ENCODE peak calls at places on chromosome 1, in nine cellular contexts. F is kidney epithelial cell; A is nephron progenitor cell; B is PC-3; Y is fibroblast of the aortic adventitia; H is AG09309; Z is astrocyte of the spinal cord; R is neural crest cell; O is activated CD8-positive, alpha-beta T cell treated with anti-CD3 and anti-CD28 coated beads for 36 hours. C is an unnamed sample.

GRCh38 chr1:156584813-156585212 is 5.3 kb downstream of the TTC24 start:
- DNase-seq in F (no peak), A (no peak), B (peak), Y (no peak), H (no peak), Z (no peak), R (no peak), O (peak), C (peak)

GRCh38 chr1:33146038-33146437 is 35.8 kb downstream of the TRIM62 start:
- DNase-seq in F (no peak), A (no peak), B (no peak), Y (no peak), H (no peak), Z (no peak), R (no peak), O (no peak), C (no peak)

GRCh38 chr1:43444151-43444826 is 9.4 kb downstream of the HYI start:
- DNase-seq in F (no peak), A (no peak), B (no peak), Y (no peak), H (no peak), Z (no peak), R (no peak), O (no peak), C (no peak)

GRCh38 chr1:16386454-16387113 is 19.5 kb downstream of the SZRD1 start:
- DNase-seq in F (peak), A (no peak), B (peak), Y (peak), H (peak), Z (peak), R (no peak), O (no peak), C (no peak)

GRCh38 chr1:27361553-27361952 is 5.2 kb downstream of the MAP3K6 start:
- DNase-seq in F (no peak), A (no peak), B (no peak), Y (no peak), H (no peak), Z (no peak), R (no peak), O (no peak), C (no peak)

GRCh38 chr1:212667223-212668139 is 32.2 kb downstream of the BATF3 start:
- DNase-seq in F (peak), A (no peak), B (peak), Y (peak), H (peak), Z (peak), R (no peak), O (peak), C (peak)

GRCh38 chr1:56921486-56921885 is 44.3 kb downstream of the C8B start:
- DNase-seq in F (no peak), A (no peak), B (no peak), Y (peak), H (no peak), Z (no peak), R (no peak), O (no peak), C (no peak)

GRCh38 chr1:230977781-230978490 is 725 bp downstream of the TTC13 start:
- DNase-seq in F (no peak), A (no peak), B (peak), Y (peak), H (no peak), Z (peak), R (peak), O (peak), C (peak)

GRCh38 chr1:100775483-100775882 is 55.9 kb downstream of the VCAM1 start:
- DNase-seq in F (no peak), A (no peak), B (no peak), Y (no peak), H (no peak), Z (no peak), R (no peak), O (no peak), C (no peak)

GRCh38 chr1:59733443-59734141 is 81.2 kb upstream of the HOOK1 start:
- DNase-seq in F (no peak), A (no peak), B (no peak), Y (peak), H (no peak), Z (no peak), R (no peak), O (no peak), C (no peak)

GRCh38 chr1:19250629-19251304 is 557 bp downstream of the EMC1 start:
- DNase-seq in F (no peak), A (peak), B (no peak), Y (no peak), H (no peak), Z (no peak), R (no peak), O (peak), C (no peak)

GRCh38 chr1:70353641-70354331 is 736 bp downstream of the ANKRD13C start:
- DNase-seq in F (peak), A (peak), B (peak), Y (peak), H (no peak), Z (peak), R (no peak), O (peak), C (peak)

GRCh38 chr1:223756806-223757700 is 44.7 kb downstream of the CAPN2 start:
- DNase-seq in F (no peak), A (no peak), B (no peak), Y (no peak), H (no peak), Z (no peak), R (no peak), O (no peak), C (no peak)

GRCh38 chr1:84759756-84760155 is 69.5 kb upstream of the SSX2IP start:
- DNase-seq in F (no peak), A (no peak), B (no peak), Y (no peak), H (no peak), Z (no peak), R (no peak), O (no peak), C (no peak)

GRCh38 chr1:225458222-225458631 is 30.4 kb upstream of the LBR start:
- DNase-seq in F (no peak), A (no peak), B (peak), Y (peak), H (no peak), Z (peak), R (no peak), O (no peak), C (no peak)

GRCh38 chr1:27885114-27885528 is 12.8 kb downstream of the THEMIS2 start:
- DNase-seq in F (no peak), A (no peak), B (no peak), Y (no peak), H (no peak), Z (no peak), R (no peak), O (no peak), C (no peak)

GRCh38 chr1:26546375-26546774 is 16.8 kb downstream of the RPS6KA1 start:
- DNase-seq in F (no peak), A (no peak), B (no peak), Y (no peak), H (no peak), Z (no peak), R (no peak), O (peak), C (no peak)

GRCh38 chr1:111604931-111605330 is 14.7 kb upstream of the RAP1A start:
- DNase-seq in F (peak), A (no peak), B (peak), Y (peak), H (peak), Z (peak), R (no peak), O (no peak), C (no peak)

GRCh38 chr1:15014521-15014920 is 139.0 kb upstream of the TMEM51 start:
- DNase-seq in F (no peak), A (no peak), B (no peak), Y (no peak), H (no peak), Z (no peak), R (no peak), O (no peak), C (no peak)

GRCh38 chr1:198577444-198577843 is 37.0 kb upstream of the ATP6V1G3 start:
- DNase-seq in F (no peak), A (no peak), B (peak), Y (peak), H (peak), Z (peak), R (no peak), O (no peak), C (no peak)

GRCh38 chr1:229694053-229694693 is 68.1 kb downstream of the URB2 start:
- DNase-seq in F (peak), A (peak), B (no peak), Y (peak), H (peak), Z (peak), R (no peak), O (no peak), C (no peak)

GRCh38 chr1:35319988-35320713 is 51.6 kb downstream of the ZMYM4 start:
- DNase-seq in F (peak), A (no peak), B (no peak), Y (peak), H (no peak), Z (peak), R (no peak), O (no peak), C (no peak)

GRCh38 chr1:16905112-16905855 is 9.5 kb downstream of the RNU1-2 start:
- DNase-seq in F (peak), A (peak), B (peak), Y (peak), H (peak), Z (peak), R (peak), O (peak), C (peak)

GRCh38 chr1:106049595-106049994 is 1006.9 kb upstream of the PRMT6 start:
- DNase-seq in F (no peak), A (no peak), B (peak), Y (no peak), H (no peak), Z (no peak), R (no peak), O (no peak), C (no peak)

GRCh38 chr1:207941664-207942063 is 30.7 kb upstream of the CD34 start:
- DNase-seq in F (no peak), A (no peak), B (no peak), Y (peak), H (no peak), Z (peak), R (no peak), O (no peak), C (no peak)

GRCh38 chr1:47334765-47335435 is 1.3 kb downstream of the CMPK1 start:
- DNase-seq in F (no peak), A (no peak), B (no peak), Y (peak), H (no peak), Z (no peak), R (no peak), O (no peak), C (no peak)

GRCh38 chr1:66438062-66438970 is 95.6 kb upstream of the SGIP1 start:
- DNase-seq in F (no peak), A (no peak), B (peak), Y (no peak), H (no peak), Z (no peak), R (no peak), O (peak), C (no peak)

DNA sequence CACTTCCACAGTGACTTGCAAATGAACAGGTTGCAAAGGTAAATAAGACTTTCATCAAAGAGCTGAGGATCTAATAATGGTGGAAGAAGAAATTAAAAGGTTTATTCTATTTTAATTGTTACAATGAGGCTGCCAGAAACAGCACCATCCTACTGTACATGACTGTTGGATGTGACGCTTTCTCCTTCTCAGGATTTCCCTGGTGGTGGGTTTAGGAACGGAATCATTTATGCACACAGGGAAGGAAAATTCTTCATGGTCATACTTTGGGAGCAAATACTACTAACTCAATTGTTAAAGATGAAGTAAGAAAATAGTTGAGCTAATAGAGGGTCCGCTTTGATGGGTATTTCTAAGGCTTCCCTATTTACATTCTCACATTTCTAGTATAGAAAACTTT is 22.2 kb upstream of the LYPLAL1 start:
- DNase-seq in F (no peak), A (no peak), B (no peak), Y (no peak), H (no peak), Z (no peak), R (no peak), O (no peak), C (no peak)
- TF ChIP-seq CTCF in F (no peak), A (no peak), B (peak), Y (peak), H (no peak), Z (no peak), R (no peak), O (no peak), C (no peak)

GRCh38 chr1:44679468-44679867 is 5.0 kb downstream of the ARMH1 start:
- DNase-seq in F (no peak), A (no peak), B (no peak), Y (no peak), H (no peak), Z (no peak), R (no peak), O (no peak), C (no peak)

GRCh38 chr1:44676484-44677200 is 2.1 kb downstream of the ARMH1 start:
- DNase-seq in F (no peak), A (no peak), B (peak), Y (peak), H (peak), Z (peak), R (no peak), O (no peak), C (no peak)

GRCh38 chr1:44677201-44677520 is 2.6 kb downstream of the ARMH1 start:
- DNase-seq in F (no peak), A (no peak), B (peak), Y (peak), H (no peak), Z (peak), R (no peak), O (no peak), C (no peak)

GRCh38 chr1:44678120-44678519 is 3.6 kb downstream of the ARMH1 start:
- DNase-seq in F (no peak), A (no peak), B (no peak), Y (no peak), H (no peak), Z (no peak), R (no peak), O (no peak), C (no peak)

GRCh38 chr1:44678626-44679025 is 4.1 kb downstream of the ARMH1 start:
- DNase-seq in F (no peak), A (no peak), B (no peak), Y (no peak), H (no peak), Z (no peak), R (no peak), O (no peak), C (no peak)
- TF ChIP-seq CTCF in F (no peak), A (no peak), B (no peak), Y (no peak), H (no peak), Z (no peak), R (no peak), O (no peak), C (no peak)

DNA sequence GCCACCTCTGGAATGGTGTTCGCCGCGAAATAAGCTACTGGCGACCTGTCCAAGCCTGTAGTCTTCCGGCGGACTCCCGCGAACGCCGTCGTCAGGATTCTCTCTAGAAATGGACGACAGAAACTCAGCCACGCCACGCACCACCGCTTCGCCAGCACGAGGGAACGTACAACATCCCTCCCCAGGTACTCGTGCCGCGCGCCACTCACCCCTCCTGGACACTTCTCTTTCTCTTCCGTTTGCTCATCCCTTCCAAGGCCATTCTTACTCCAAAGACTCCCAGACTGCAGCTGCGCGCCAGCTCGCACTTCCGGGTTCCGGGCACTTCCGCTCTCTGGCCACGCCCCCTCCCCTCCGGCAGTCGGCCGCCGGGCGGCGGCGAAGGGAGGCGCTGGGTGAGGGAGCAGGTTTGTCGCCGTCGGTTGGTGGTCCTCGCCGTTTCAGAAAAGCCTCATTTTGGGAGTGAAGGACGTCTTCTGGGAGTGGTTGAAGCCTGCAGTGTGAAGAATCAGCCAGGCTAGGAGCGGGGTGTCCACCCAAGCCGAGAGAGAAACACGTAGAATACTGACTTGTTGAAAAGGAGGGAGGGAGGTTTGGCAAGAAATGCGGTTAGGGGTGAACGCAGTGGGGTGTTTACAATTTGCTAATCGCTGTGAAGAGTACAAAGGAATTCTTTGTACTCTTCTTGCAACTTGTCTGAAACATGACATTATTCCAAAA is at the start of gene RBM34:
- DNase-seq in F (peak), A (peak), B (peak), Y (peak), H (peak), Z (peak), R (peak), O (peak), C (peak)
- TF ChIP-seq CTCF in F (no peak), A (no peak), B (no peak), Y (peak), H (no peak), Z (peak), R (no peak), O (peak), C (no peak)

GRCh38 chr1:145995964-145996432 is 381 bp downstream of the TXNIP start:
- DNase-seq in F (no peak), A (peak), B (peak), Y (no peak), H (no peak), Z (no peak), R (no peak), O (no peak), C (no peak)
- TF ChIP-seq CTCF in F (no peak), A (no peak), B (no peak), Y (no peak), H (no peak), Z (no peak), R (no peak), O (no peak), C (no peak)

GRCh38 chr1:51976831-51977602 is 13.5 kb downstream of the RAB3B start:
- DNase-seq in F (no peak), A (no peak), B (peak), Y (no peak), H (no peak), Z (no peak), R (no peak), O (no peak), C (no peak)
- TF ChIP-seq CTCF in F (no peak), A (no peak), B (no peak), Y (no peak), H (no peak), Z (no peak), R (no peak), O (no peak), C (no peak)